ENCODE peak calls at places on chromosomes 13 and 19, in seven cellular contexts. G is HT1080; S is fibroblast of the conjunctiva; T is SK-N-DZ; X is HEK293T; A is glutamatergic neuron; F is activated CD4-positive, CD25-positive, alpha-beta regulatory T cell. Y is an unnamed sample.

GRCh38 chr19:4062576-4063368 is 3.9 kb downstream of the ZBTB7A start:
- DNase-seq in S (no peak), A (no peak), F (no peak), T (no peak), G (no peak), X (no peak), Y (peak; percentile 35)

GRCh38 chr19:14674764-14675163 is at the start of gene ADGRE3:
- DNase-seq in X (no peak), G (no peak), F (no peak), S (no peak), T (no peak), A (no peak), Y (peak; percentile 5)

GRCh38 chr19:54518844-54519243 is 16.2 kb downstream of the LAIR2 start:
- DNase-seq in S (no peak), X (no peak), G (peak; percentile 79), A (no peak), T (no peak), F (no peak), Y (no peak)

GRCh38 chr19:18538115-18538514 is 5.3 kb downstream of the FKBP8 start:
- DNase-seq in S (no peak), X (no peak), F (no peak), G (no peak), A (no peak), T (no peak), Y (no peak)

GRCh38 chr19:2424686-2425621 is 2.4 kb downstream of the TIMM13 start:
- DNase-seq in T (no peak), F (no peak), G (no peak), A (peak; percentile 87), S (peak; percentile 57), X (no peak), Y (peak; percentile 74)

GRCh38 chr13:110116072-110116487 is 190.9 kb downstream of the COL4A1 start:
- DNase-seq in F (peak; percentile 2), X (peak; percentile 42), A (peak; percentile 86), S (peak; percentile 54), G (no peak), T (peak; percentile 55), Y (peak; percentile 79)

GRCh38 chr19:50290011-50290410 is 39.2 kb downstream of the KCNC3 start:
- DNase-seq in G (no peak), S (no peak), X (no peak), F (no peak), T (no peak), A (no peak), Y (no peak)

GRCh38 chr13:46166947-46167610 is 14.9 kb downstream of the LCP1 start:
- DNase-seq in T (no peak), X (no peak), G (no peak), A (no peak), S (no peak), F (no peak), Y (no peak)

GRCh38 chr19:11088508-11089253 is 582 bp upstream of the LDLR start:
- DNase-seq in A (no peak), G (no peak), F (no peak), X (no peak), T (no peak), S (peak; percentile 47), Y (peak; percentile 73)

GRCh38 chr19:54469496-54469934 is 3.6 kb downstream of the CDC42EP5 start:
- DNase-seq in F (no peak), G (no peak), T (no peak), A (no peak), S (no peak), X (no peak), Y (no peak)

GRCh38 chr13:64551755-64552154 is 2678.4 kb downstream of the PCDH9 start:
- DNase-seq in T (peak; percentile 36), G (peak; percentile 52), S (peak; percentile 81), F (no peak), A (no peak), X (no peak), Y (peak; percentile 89)

GRCh38 chr19:40941481-40942219 is 49.4 kb upstream of the CYP2B6 start:
- DNase-seq in A (no peak), S (no peak), F (no peak), G (no peak), T (no peak), X (no peak), Y (no peak)

GRCh38 chr13:113448545-113448884 is 4.8 kb downstream of the ADPRHL1 start:
- DNase-seq in G (no peak), F (no peak), A (no peak), T (no peak), X (no peak), S (no peak), Y (no peak)

GRCh38 chr13:49098771-49099512 is 121.2 kb upstream of the MLNR start:
- DNase-seq in T (no peak), F (no peak), G (peak; percentile 17), A (no peak), S (no peak), X (no peak), Y (peak; percentile 38)

GRCh38 chr19:4057913-4058695 is 8.6 kb downstream of the ZBTB7A start:
- DNase-seq in S (peak; percentile 78), F (no peak), G (peak; percentile 68), X (no peak), T (no peak), A (peak; percentile 54), Y (peak; percentile 94)

GRCh38 chr13:101681834-101682233 is 229.4 kb downstream of the ITGBL1 start:
- DNase-seq in G (no peak), S (peak; percentile 12), X (no peak), T (no peak), A (no peak), F (no peak), Y (peak; percentile 50)

GRCh38 chr13:26062853-26063444 is 11.1 kb upstream of the SHISA2 start:
- DNase-seq in F (no peak), X (peak; percentile 18), A (no peak), T (peak; percentile 63), G (peak; percentile 45), S (peak; percentile 42), Y (peak; percentile 43)

GRCh38 chr13:99178636-99179035 is 22.0 kb upstream of the UBAC2 start:
- DNase-seq in A (no peak), S (no peak), G (no peak), F (no peak), T (no peak), X (no peak), Y (peak; percentile 10)

GRCh38 chr19:30898353-30899103 is 450.7 kb downstream of the TSHZ3 start:
- DNase-seq in T (no peak), A (no peak), F (no peak), X (no peak), G (no peak), S (no peak), Y (no peak)

GRCh38 chr19:41869374-41869955 is 7.6 kb upstream of the CD79A start:
- DNase-seq in T (no peak), X (no peak), S (no peak), F (no peak), G (no peak), A (no peak), Y (no peak)

GRCh38 chr13:49388256-49388655 is 55.6 kb downstream of the CAB39L start:
- DNase-seq in T (no peak), A (no peak), F (no peak), S (no peak), G (no peak), X (no peak), Y (no peak)

GRCh38 chr19:47176071-47176626 is 45.5 kb downstream of the SAE1 start:
- DNase-seq in X (no peak), A (no peak), T (no peak), F (no peak), S (no peak), G (peak; percentile 55), Y (peak; percentile 88)

GRCh38 chr19:32406161-32407003 is 812 bp downstream of the DPY19L3 start:
- DNase-seq in G (no peak), F (no peak), S (no peak), X (no peak), T (no peak), A (no peak), Y (no peak)

GRCh38 chr19:4694211-4694987 is 24.3 kb upstream of the MYDGF start:
- DNase-seq in T (no peak), F (no peak), G (peak; percentile 96), S (peak; percentile 85), X (no peak), A (no peak), Y (peak; percentile 99)

GRCh38 chr13:69809152-69809551 is 298.5 kb upstream of the ATXN8OS start:
- DNase-seq in T (no peak), X (no peak), G (no peak), A (no peak), F (no peak), S (no peak), Y (no peak)

GRCh38 chr19:56155124-56155687 is 14.1 kb downstream of the ZNF444 start:
- DNase-seq in S (no peak), G (no peak), F (no peak), X (peak; percentile 49), T (no peak), A (peak; percentile 43), Y (no peak)

GRCh38 chr13:40798380-40798779 is 9.0 kb downstream of the SLC25A15 start:
- DNase-seq in X (no peak), G (no peak), F (no peak), S (no peak), T (no peak), A (no peak), Y (no peak)

GRCh38 chr19:51784109-51784785 is 10.7 kb upstream of the FPR3 start:
- DNase-seq in X (no peak), G (no peak), F (no peak), S (no peak), T (no peak), A (no peak), Y (no peak)

GRCh38 chr13:97011446-97012131 is 17.3 kb upstream of the OXGR1 start:
- DNase-seq in A (no peak), T (no peak), X (no peak), G (no peak), F (no peak), S (no peak), Y (no peak)

GRCh38 chr13:31224174-31224669 is 24.4 kb downstream of the B3GLCT start:
- DNase-seq in A (no peak), G (no peak), X (no peak), S (no peak), T (no peak), F (no peak), Y (no peak)

GRCh38 chr19:32781280-32781679 is 61.7 kb downstream of the TDRD12 start:
- DNase-seq in S (no peak), X (no peak), F (no peak), A (no peak), T (no peak), G (no peak), Y (no peak)